ENCODE peak calls at places on chromosomes 4 and X, in nine cellular contexts. W is foreskin fibroblast, J is mucosa of gallbladder, A is ELR, X is psoas muscle, D is T-helper 9 cell, Q is HT1080, O is T-helper 2 cell, T is iPS DF 19.7. L is an unnamed sample.

GRCh38 chrX:78105944-78106650 is 2.0 kb downstream of the PGK1 start:
- DNase-seq in W (no peak), X (no peak), O (no peak), T (no peak), D (no peak), A (no peak), J (no peak), Q (no peak), L (peak; percentile 30)

GRCh38 chrX:87664381-87664780 is 146.8 kb downstream of the KLHL4 start:
- DNase-seq in A (peak; percentile 4), Q (no peak), J (no peak), D (no peak), W (peak; percentile 0), X (no peak), O (no peak), T (no peak), L (no peak)

GRCh38 chr4:184473515-184474260 is 662 bp downstream of the IRF2 start:
- DNase-seq in Q (peak; percentile 55), D (peak; percentile 24), J (no peak), X (peak; percentile 42), W (peak; percentile 61), O (no peak), T (no peak), A (peak; percentile 48), L (peak; percentile 24)

GRCh38 chr4:55291227-55291629 is 54.8 kb upstream of the SRD5A3 start:
- DNase-seq in X (peak; percentile 33), A (no peak), D (no peak), Q (no peak), J (no peak), O (no peak), T (no peak), W (peak; percentile 71), L (no peak)

GRCh38 chr4:129179276-129179675 is 83.3 kb downstream of the C4orf33 start:
- DNase-seq in D (no peak), Q (no peak), W (no peak), T (no peak), A (no peak), X (no peak), O (no peak), J (no peak), L (no peak)

GRCh38 chr4:4542824-4543485 is 1.1 kb upstream of the STX18 start:
- DNase-seq in T (no peak), O (no peak), D (no peak), W (peak; percentile 62), Q (no peak), J (no peak), A (no peak), X (no peak), L (no peak)

GRCh38 chr4:37890501-37891220 is at the start of gene TBC1D1:
- DNase-seq in A (peak; percentile 33), O (peak; percentile 17), W (peak; percentile 44), D (peak; percentile 4), Q (peak; percentile 59), J (peak; percentile 70), T (no peak), X (peak; percentile 70), L (peak; percentile 5)

GRCh38 chrX:11380187-11380586 is 87.0 kb downstream of the AMELX start:
- DNase-seq in J (no peak), A (peak; percentile 33), X (no peak), Q (no peak), T (no peak), W (peak; percentile 53), O (no peak), D (no peak), L (no peak)

GRCh38 chrX:750263-750662 is 119.7 kb downstream of the SHOX start:
- DNase-seq in Q (no peak), A (no peak), J (no peak), W (peak; percentile 3), X (no peak), O (no peak), T (no peak), D (no peak), L (no peak)

GRCh38 chr4:174086829-174087799 is 196.4 kb downstream of the FBXO8 start:
- DNase-seq in D (no peak), A (no peak), T (no peak), W (no peak), J (no peak), Q (no peak), O (no peak), X (no peak), L (no peak)

GRCh38 chrX:16511776-16512400 is 138.1 kb upstream of the S100G start:
- DNase-seq in T (no peak), W (peak; percentile 51), X (no peak), O (no peak), D (no peak), Q (no peak), J (no peak), A (no peak), L (no peak)

GRCh38 chrX:45743081-45743533 is 542.4 kb upstream of the DIPK2B start:
- DNase-seq in Q (peak; percentile 84), A (peak; percentile 90), J (no peak), T (no peak), D (no peak), W (peak; percentile 85), X (no peak), O (no peak), L (no peak)

GRCh38 chrX:142804085-142804484 is 221.6 kb upstream of the SPANXN4 start:
- DNase-seq in T (no peak), A (no peak), Q (peak; percentile 35), X (no peak), D (no peak), J (no peak), W (no peak), O (no peak), L (no peak)

GRCh38 chrX:1202251-1202650 is 10.2 kb downstream of the CRLF2 start:
- DNase-seq in O (no peak), T (no peak), W (no peak), X (no peak), A (no peak), J (no peak), Q (no peak), D (no peak), L (no peak)

GRCh38 chrX:123696334-123696733 is 36.5 kb downstream of the THOC2 start:
- DNase-seq in D (no peak), W (no peak), A (no peak), J (no peak), Q (no peak), T (no peak), X (no peak), O (no peak), L (no peak)

GRCh38 chrX:40570346-40571093 is 10.2 kb upstream of the ATP6AP2 start:
- DNase-seq in D (no peak), A (no peak), Q (no peak), W (no peak), O (no peak), T (no peak), J (no peak), X (no peak), L (no peak)

GRCh38 chr4:38511702-38512101 is 152.3 kb upstream of the KLF3 start:
- DNase-seq in Q (no peak), T (no peak), J (no peak), A (no peak), W (no peak), X (no peak), D (no peak), O (no peak), L (no peak)

GRCh38 chrX:40097101-40097491 is 662 bp downstream of the BCOR start:
- DNase-seq in W (peak; percentile 25), Q (no peak), A (no peak), D (no peak), J (no peak), O (no peak), X (no peak), T (no peak), L (no peak)

GRCh38 chrX:15336023-15336413 is 695 bp upstream of the PIGA start:
- DNase-seq in Q (peak; percentile 39), X (no peak), O (no peak), D (peak; percentile 31), T (no peak), W (peak; percentile 56), A (peak; percentile 75), J (no peak), L (peak; percentile 49)

GRCh38 chr4:68346461-68346860 is 3.4 kb downstream of the YTHDC1 start:
- DNase-seq in O (no peak), J (no peak), A (peak; percentile 69), D (no peak), T (no peak), W (no peak), X (no peak), Q (no peak), L (no peak)

GRCh38 chrX:10103023-10103422 is 53.8 kb upstream of the CLCN4 start:
- DNase-seq in J (no peak), O (no peak), X (no peak), D (no peak), T (no peak), W (peak; percentile 93), Q (peak; percentile 1), A (peak; percentile 91), L (no peak)

GRCh38 chrX:3178329-3178728 is 137.1 kb downstream of the ARSF start:
- DNase-seq in J (no peak), D (no peak), X (no peak), T (no peak), Q (no peak), A (peak; percentile 49), W (no peak), O (no peak), L (no peak)

GRCh38 chr4:84167579-84167978 is 331.5 kb downstream of the NKX6-1 start:
- DNase-seq in O (no peak), T (peak; percentile 28), W (no peak), X (no peak), J (no peak), A (no peak), D (no peak), Q (peak; percentile 7), L (no peak)

GRCh38 chr4:176792348-176793059 is at the start of gene VEGFC:
- DNase-seq in X (peak; percentile 61), O (no peak), T (no peak), W (peak; percentile 95), A (peak; percentile 82), D (no peak), J (peak; percentile 39), Q (peak; percentile 63), L (no peak)

GRCh38 chr4:67522851-67523671 is 22.2 kb downstream of the CENPC start:
- DNase-seq in T (no peak), A (peak; percentile 40), W (peak; percentile 16), Q (peak; percentile 28), O (no peak), J (no peak), D (no peak), X (no peak), L (no peak)

GRCh38 chr4:24763631-24764302 is 31.6 kb upstream of the SOD3 start:
- DNase-seq in A (peak; percentile 30), T (no peak), X (peak; percentile 23), Q (peak; percentile 61), W (peak; percentile 47), O (no peak), D (no peak), J (no peak), L (no peak)

GRCh38 chrX:20372533-20372932 is 105.8 kb upstream of the RPS6KA3 start:
- DNase-seq in Q (peak; percentile 68), D (no peak), J (no peak), W (peak; percentile 32), A (peak; percentile 63), O (no peak), X (no peak), T (no peak), L (no peak)

GRCh38 chr4:152500308-152500707 is 35.6 kb downstream of the FBXW7 start:
- DNase-seq in X (no peak), Q (no peak), J (no peak), T (no peak), A (no peak), W (no peak), D (no peak), O (no peak), L (no peak)

GRCh38 chr4:8077181-8078108 is 81.2 kb downstream of the ABLIM2 start:
- DNase-seq in T (no peak), O (no peak), J (no peak), D (no peak), A (no peak), X (peak; percentile 13), W (no peak), Q (no peak), L (no peak)

GRCh38 chr4:113292371-113293042 is 243.1 kb downstream of the ANK2 start:
- DNase-seq in J (no peak), Q (no peak), X (peak; percentile 24), W (peak; percentile 85), T (peak; percentile 85), A (no peak), O (no peak), D (no peak), L (no peak)

GRCh38 chrX:111519215-111519614 is 7.8 kb downstream of the SERTM2 start:
- DNase-seq in O (no peak), A (no peak), X (no peak), T (no peak), W (no peak), D (no peak), J (no peak), Q (peak; percentile 15), L (no peak)